ENCODE peak calls at places on chromosomes 3 and 15, in four cellular contexts. E is activated CD4-positive, CD25-positive, alpha-beta regulatory T cell treated with anti-CD3 and anti-CD28 coated beads, Interleukin-2, amount 50 U/mL, for 72 hours; C is fibroblast of pulmonary artery; R is GM03348. X is an unnamed sample.

GRCh38 chr3:52633786-52634185 is 51.9 kb downstream of the PBRM1 start:
- DNase-seq in E (no peak), R (no peak), C (no peak), X (no peak)

GRCh38 chr3:105938826-105939225 is 70.0 kb upstream of the CBLB start:
- DNase-seq in R (no peak), E (no peak), C (no peak), X (no peak)

GRCh38 chr15:23954931-23955330 is 267.8 kb upstream of the NDN start:
- DNase-seq in C (no peak), E (no peak), R (no peak), X (no peak)

GRCh38 chr15:80514071-80514780 is 110.0 kb downstream of the ARNT2 start:
- DNase-seq in R (peak), C (peak), E (no peak), X (no peak)

GRCh38 chr3:30933478-30934207 is 39.2 kb upstream of the GADL1 start:
- DNase-seq in E (no peak), R (no peak), C (no peak), X (no peak)

GRCh38 chr15:99305761-99306505 is 54.7 kb downstream of the LRRC28 start:
- DNase-seq in E (no peak), C (peak), R (peak), X (peak)

GRCh38 chr3:76310059-76310458 is 524.7 kb upstream of the ZNF717 start:
- DNase-seq in R (no peak), E (no peak), C (no peak), X (no peak)

GRCh38 chr3:195896361-195897080 is 11.8 kb downstream of the TNK2 start:
- DNase-seq in R (peak), E (no peak), C (peak), X (no peak)

GRCh38 chr3:34727700-34728099 is 911.6 kb upstream of the ARPP21 start:
- DNase-seq in C (peak), E (no peak), R (no peak), X (no peak)

GRCh38 chr15:33311312-33311971 is 675 bp downstream of the RYR3 start:
- DNase-seq in R (no peak), E (no peak), C (no peak), X (no peak)

GRCh38 chr3:15241341-15241740 is 35.3 kb downstream of the CAPN7 start:
- DNase-seq in C (peak), E (no peak), R (peak), X (no peak)

GRCh38 chr3:187610926-187611545 is 59.2 kb downstream of the SST start:
- DNase-seq in R (peak), C (no peak), E (no peak), X (no peak)

GRCh38 chr3:139310474-139310933 is 33.3 kb upstream of the MRPS22 start:
- DNase-seq in R (peak), E (no peak), C (peak), X (peak)

GRCh38 chr15:78524230-78524629 is 16.0 kb upstream of the PSMA4 start:
- DNase-seq in R (no peak), E (no peak), C (no peak), X (no peak)

GRCh38 chr3:52190294-52190841 is 7.6 kb upstream of the ALAS1 start:
- DNase-seq in E (no peak), R (peak), C (peak), X (no peak)

GRCh38 chr3:141303481-141304223 is 64.7 kb upstream of the ZBTB38 start:
- DNase-seq in E (no peak), R (peak), C (peak), X (peak)

GRCh38 chr15:40155270-40155910 is 5.5 kb upstream of the BUB1B start:
- DNase-seq in C (no peak), E (no peak), R (no peak), X (no peak)

GRCh38 chr15:81939604-81940440 is 106.0 kb downstream of the MEX3B start:
- DNase-seq in E (no peak), C (peak), R (no peak), X (peak)

GRCh38 chr3:16200411-16200810 is 25.9 kb downstream of the GALNT15 start:
- DNase-seq in R (peak), E (no peak), C (no peak), X (no peak)

GRCh38 chr15:69954726-69955125 is 143.0 kb downstream of the TLE3 start:
- DNase-seq in E (no peak), R (no peak), C (no peak), X (no peak)

GRCh38 chr3:71681224-71681668 is 44.0 kb downstream of the EIF4E3 start:
- DNase-seq in R (peak), C (peak), E (no peak), X (peak)

GRCh38 chr3:177793451-177793850 is 596.2 kb upstream of the TBL1XR1 start:
- DNase-seq in C (no peak), R (no peak), E (no peak), X (no peak)

GRCh38 chr15:67783303-67783702 is 42.0 kb upstream of the SKOR1 start:
- DNase-seq in C (no peak), E (no peak), R (no peak), X (no peak)

GRCh38 chr3:109336272-109336957 is 931 bp downstream of the DPPA4 start:
- DNase-seq in E (no peak), C (peak), R (peak), X (no peak)

GRCh38 chr3:114674041-114674440 is 380.2 kb downstream of the TIGIT start:
- DNase-seq in C (no peak), E (no peak), R (no peak), X (no peak)

GRCh38 chr3:81087607-81088006 is 673.8 kb downstream of the GBE1 start:
- DNase-seq in R (no peak), C (no peak), E (no peak), X (no peak)

GRCh38 chr3:184352149-184352785 is 9.1 kb downstream of the CLCN2 start:
- DNase-seq in C (no peak), R (no peak), E (no peak), X (no peak)

GRCh38 chr3:99413504-99413903 is 224.9 kb upstream of the COL8A1 start:
- DNase-seq in R (peak), E (no peak), C (peak), X (no peak)

GRCh38 chr15:75761446-75762356 is 49.1 kb upstream of the CSPG4 start:
- DNase-seq in R (no peak), E (no peak), C (no peak), X (no peak)

GRCh38 chr3:64319391-64319790 is 94.1 kb upstream of the PRICKLE2 start:
- DNase-seq in E (no peak), R (no peak), C (no peak), X (no peak)

GRCh38 chr3:113439576-113439975 is 1.7 kb downstream of the CFAP44 start:
- DNase-seq in E (no peak), C (no peak), R (no peak), X (no peak)

GRCh38 chr3:25854635-25855034 is 64.7 kb downstream of the OXSM start:
- DNase-seq in E (no peak), R (peak), C (peak), X (no peak)

GRCh38 chr3:99128740-99129505 is 227.4 kb upstream of the DCBLD2 start:
- DNase-seq in E (no peak), R (peak), C (peak), X (peak)

GRCh38 chr3:65030847-65031463 is 343.2 kb upstream of the ADAMTS9 start:
- DNase-seq in C (peak), E (no peak), R (peak), X (peak)

GRCh38 chr15:76223521-76223920 is 87.7 kb downstream of the ETFA start:
- DNase-seq in C (no peak), E (no peak), R (no peak), X (no peak)

GRCh38 chr15:100229181-100230163 is 112.3 kb downstream of the ADAMTS17 start:
- DNase-seq in E (no peak), C (peak), R (no peak), X (no peak)

GRCh38 chr15:89103481-89104171 is 15.4 kb downstream of the ABHD2 start:
- DNase-seq in C (no peak), R (no peak), E (no peak), X (no peak)

X was measured in HFF-Myc.